ENCODE peak calls at places on chromosomes 16 and 17, in six cellular contexts. S, H, J, K, O and A are unnamed samples.

GRCh38 chr16:3938843-3939624 is 58.5 kb upstream of the CREBBP start:
- DNase-seq in S (no peak), H (peak), J (no peak), K (peak), O (peak), A (peak)

GRCh38 chr17:6052926-6053325 is 17.3 kb upstream of the WSCD1 start:
- DNase-seq in S (no peak), H (no peak), J (no peak), K (no peak), O (no peak), A (no peak)

GRCh38 chr17:32564325-32564724 is 77.5 kb downstream of the CDK5R1 start:
- DNase-seq in S (no peak), H (no peak), J (no peak), K (no peak), O (no peak), A (no peak)

GRCh38 chr17:33234930-33235685 is 58.0 kb downstream of the ASIC2 start:
- DNase-seq in S (peak), H (peak), J (peak), K (peak), O (peak), A (peak)

GRCh38 chr16:58426960-58427359 is 34.7 kb downstream of the GINS3 start:
- DNase-seq in S (no peak), H (no peak), J (no peak), K (no peak), O (no peak), A (no peak)

GRCh38 chr16:24372824-24373223 is 116.7 kb downstream of the CACNG3 start:
- DNase-seq in S (no peak), H (no peak), J (no peak), K (no peak), O (no peak), A (no peak)

GRCh38 chr17:69819316-69820087 is 255.5 kb upstream of the KCNJ16 start:
- DNase-seq in S (peak), H (no peak), J (peak), K (peak), O (no peak), A (no peak)

GRCh38 chr16:3152022-3152272 is 17.1 kb downstream of the ZNF213 start:
- DNase-seq in S (no peak), H (no peak), J (no peak), K (no peak), O (no peak), A (no peak)

GRCh38 chr17:38877130-38877851 is 7.4 kb downstream of the LASP1 start:
- DNase-seq in S (no peak), H (no peak), J (no peak), K (no peak), O (no peak), A (no peak)

GRCh38 chr17:68961204-68961893 is 6.2 kb upstream of the ABCA8 start:
- DNase-seq in S (no peak), H (no peak), J (no peak), K (no peak), O (peak), A (no peak)

GRCh38 chr16:873243-873661 is 72.7 kb upstream of the GNG13 start:
- DNase-seq in S (no peak), H (no peak), J (no peak), K (no peak), O (peak), A (no peak)

GRCh38 chr16:9138731-9139501 is 47.5 kb downstream of the HAPSTR1 start:
- DNase-seq in S (no peak), H (peak), J (peak), K (peak), O (peak), A (no peak)

GRCh38 chr16:79653337-79654000 is 52.9 kb upstream of the MAF start:
- DNase-seq in S (no peak), H (peak), J (no peak), K (no peak), O (peak), A (no peak)

GRCh38 chr17:27669850-27670249 is 38.9 kb downstream of the LGALS9 start:
- DNase-seq in S (no peak), H (no peak), J (no peak), K (no peak), O (no peak), A (no peak)

GRCh38 chr16:51615141-51615540 is 464.1 kb upstream of the SALL1 start:
- DNase-seq in S (no peak), H (no peak), J (no peak), K (no peak), O (no peak), A (no peak)

GRCh38 chr17:6575596-6575988 is 19.2 kb upstream of the PITPNM3 start:
- DNase-seq in S (no peak), H (no peak), J (no peak), K (no peak), O (no peak), A (no peak)

GRCh38 chr17:17667947-17668346 is 13.3 kb upstream of the RAI1 start:
- DNase-seq in S (no peak), H (no peak), J (no peak), K (no peak), O (peak), A (no peak)

GRCh38 chr17:45289316-45290268 is 27.2 kb downstream of the MAP3K14 start:
- DNase-seq in S (no peak), H (no peak), J (no peak), K (no peak), O (peak), A (no peak)

GRCh38 chr16:23564964-23565363 is 7.4 kb downstream of the UBFD1 start:
- DNase-seq in S (no peak), H (peak), J (peak), K (no peak), O (peak), A (no peak)

GRCh38 chr16:4323845-4324478 is 8.1 kb downstream of the GLIS2 start:
- DNase-seq in S (no peak), H (peak), J (peak), K (peak), O (peak), A (no peak)

GRCh38 chr17:68198931-68199836 is 48.7 kb upstream of the AMZ2 start:
- DNase-seq in S (no peak), H (no peak), J (no peak), K (no peak), O (no peak), A (no peak)

GRCh38 chr17:57442401-57442823 is 186.1 kb downstream of the MSI2 start:
- DNase-seq in S (no peak), H (peak), J (peak), K (peak), O (no peak), A (peak)

GRCh38 chr17:81057079-81057730 is 22.3 kb downstream of the BAIAP2 start:
- DNase-seq in S (no peak), H (peak), J (peak), K (no peak), O (peak), A (no peak)

GRCh38 chr17:13590441-13590840 is 11.3 kb downstream of the HS3ST3A1 start:
- DNase-seq in S (no peak), H (no peak), J (no peak), K (peak), O (no peak), A (no peak)

GRCh38 chr16:84582958-84583516 is 34.8 kb downstream of the COTL1 start:
- DNase-seq in S (no peak), H (no peak), J (peak), K (peak), O (peak), A (peak)

GRCh38 chr17:10698116-10698818 is 873 bp downstream of the ADPRM start:
- DNase-seq in S (no peak), H (peak), J (peak), K (peak), O (no peak), A (no peak)

GRCh38 chr16:14600164-14600563 is 29.9 kb downstream of the PARN start:
- DNase-seq in S (no peak), H (peak), J (peak), K (peak), O (no peak), A (no peak)

GRCh38 chr17:67995568-67996191 is 589 bp downstream of the C17orf58 start:
- DNase-seq in S (no peak), H (no peak), J (peak), K (no peak), O (peak), A (no peak)

GRCh38 chr16:29743827-29744531 is 1.8 kb downstream of the C16orf54 start:
- DNase-seq in S (no peak), H (no peak), J (no peak), K (no peak), O (no peak), A (no peak)

GRCh38 chr17:1829189-1829578 is 518 bp downstream of the SMYD4 start:
- DNase-seq in S (no peak), H (peak), J (peak), K (no peak), O (peak), A (no peak)

GRCh38 chr16:2008631-2009301 is 855 bp downstream of the ZNF598 start:
- DNase-seq in S (no peak), H (peak), J (peak), K (peak), O (peak), A (no peak)

GRCh38 chr16:2009302-2009711 is 314 bp downstream of the ZNF598 start:
- DNase-seq in S (no peak), H (no peak), J (no peak), K (no peak), O (peak), A (no peak)

GRCh38 chr16:2008009-2008526 is 1.6 kb downstream of the ZNF598 start:
- DNase-seq in S (no peak), H (peak), J (peak), K (peak), O (peak), A (no peak)

GRCh38 chr16:2007081-2007836 is 2.4 kb downstream of the ZNF598 start:
- DNase-seq in S (no peak), H (no peak), J (no peak), K (no peak), O (peak), A (no peak)

DNA sequence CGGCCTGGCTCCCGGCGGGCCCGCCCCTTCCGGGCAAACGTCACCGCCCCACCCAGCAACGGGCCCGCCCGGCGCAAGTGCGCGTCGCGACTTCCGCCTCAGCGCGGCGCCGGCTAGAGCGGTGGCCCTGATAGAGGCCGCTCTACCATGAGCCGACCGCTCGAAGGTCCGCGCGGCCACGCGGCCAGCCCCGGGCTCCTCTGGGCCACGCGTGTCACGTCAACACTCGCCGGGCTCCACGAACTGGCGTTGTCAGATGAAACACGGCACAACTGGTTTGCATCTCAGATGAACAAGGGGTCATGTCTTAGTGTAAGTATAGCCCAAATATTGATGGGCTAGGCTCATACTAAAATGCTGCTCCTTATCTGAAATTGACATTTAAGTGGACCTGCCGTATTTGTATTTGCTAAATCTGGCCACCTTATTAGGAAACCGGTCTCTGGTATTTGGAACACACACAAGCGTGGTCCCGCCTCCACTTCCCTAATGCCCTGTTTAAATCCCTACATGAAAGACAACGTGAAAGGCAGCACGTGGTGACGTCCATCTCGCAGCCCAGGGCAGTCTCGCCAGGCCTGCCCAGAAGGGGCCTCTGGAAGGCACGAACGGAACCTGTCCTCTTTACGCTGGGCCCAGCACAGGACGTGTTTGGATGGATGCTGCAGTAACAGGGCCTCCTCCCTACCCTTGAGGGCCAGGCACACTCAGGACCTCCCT is at the start of gene ZNF598:
- DNase-seq in S (no peak), H (peak), J (peak), K (peak), O (peak), A (no peak)
- TF ChIP-seq CTCF in S (no peak), H (no peak), J (no peak), K (no peak), O (peak), A (no peak)

GRCh38 chr17:41647940-41648410 is 23.6 kb upstream of the KRT17 start:
- DNase-seq in S (no peak), H (peak), J (peak), K (peak), O (peak), A (peak)
- H3K4me3 ChIP-seq in S (peak), H (peak), J (peak), K (peak), O (peak), A (peak)

DNA sequence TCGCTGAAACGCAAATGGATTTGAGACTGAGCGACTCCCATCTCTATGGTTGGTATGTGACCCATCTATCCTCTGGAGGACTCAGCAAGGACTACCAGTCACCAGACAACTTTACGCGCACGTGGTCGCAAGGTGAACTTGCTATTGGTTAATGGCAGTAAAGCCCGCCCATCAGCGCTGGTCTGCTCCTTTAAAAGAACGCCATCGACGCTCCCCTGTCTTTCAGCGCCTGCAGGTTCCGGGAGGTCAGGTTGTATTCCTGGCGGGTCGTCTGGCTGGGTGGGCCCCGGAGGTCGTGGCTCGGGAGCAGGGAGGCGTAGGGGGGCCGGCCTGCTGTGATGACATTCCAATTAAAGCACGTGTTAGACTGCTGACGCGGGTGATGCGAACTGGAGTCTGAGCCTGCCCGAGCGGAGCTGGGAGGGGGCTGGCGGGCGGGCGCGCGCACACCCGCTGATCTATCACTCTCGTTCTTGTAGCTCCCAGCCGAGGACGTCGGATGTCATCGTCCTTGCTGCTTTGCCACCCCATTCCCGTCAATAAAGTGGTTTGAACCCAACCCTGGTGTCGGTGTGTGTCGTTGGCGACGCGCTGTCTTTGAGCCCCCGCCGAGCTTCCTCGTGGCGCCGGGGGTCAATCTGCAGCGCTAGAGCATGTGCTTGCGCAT is 15.9 kb upstream of the ERN1 start:
- DNase-seq in S (peak), H (peak), J (peak), K (peak), O (peak), A (peak)
- TF ChIP-seq CTCF in S (no peak), H (no peak), J (no peak), K (no peak), O (no peak), A (no peak)

GRCh38 chr16:30948956-30949654 is at the start of gene ORAI3:
- DNase-seq in S (no peak), H (peak), J (peak), K (peak), O (peak), A (no peak)
- H3K4me3 ChIP-seq in S (peak), H (peak), J (peak), K (peak), O (peak), A (peak)